ENCODE peak calls at places on chromosomes 7 and 10, in five cellular contexts. Z, T, O, Y and C are unnamed samples.

GRCh38 chr7:11579141-11579540 is 252.9 kb downstream of the THSD7A start:
- DNase-seq in T (no peak), Y (no peak), O (no peak), Z (no peak), C (peak; percentile 2)

GRCh38 chr10:52818019-52818418 is 45.4 kb upstream of the MBL2 start:
- DNase-seq in O (peak; percentile 10), T (peak; percentile 11), Y (no peak), Z (no peak), C (peak; percentile 57)

GRCh38 chr7:143490719-143491306 is 13.1 kb downstream of the TAS2R41 start:
- DNase-seq in Y (no peak), O (no peak), Z (peak; percentile 18), T (peak; percentile 31), C (peak; percentile 58)

GRCh38 chr7:117405519-117405918 is 21.8 kb downstream of the ASZ1 start:
- DNase-seq in O (no peak), Z (no peak), T (no peak), Y (no peak), C (no peak)

GRCh38 chr7:171912-172515 is 20.4 kb upstream of the FAM20C start:
- DNase-seq in O (no peak), T (no peak), Y (no peak), Z (no peak), C (no peak)

GRCh38 chr10:26730548-26730947 is 33.0 kb downstream of the PDSS1 start:
- DNase-seq in O (no peak), Z (no peak), T (no peak), Y (no peak), C (no peak)

GRCh38 chr7:130379551-130380120 is 658 bp upstream of the CPA1 start:
- DNase-seq in T (no peak), Y (no peak), O (no peak), Z (no peak), C (no peak)

GRCh38 chr10:121681171-121681752 is 83.0 kb upstream of the FGFR2 start:
- DNase-seq in O (no peak), T (no peak), Z (no peak), Y (no peak), C (no peak)

GRCh38 chr7:103983201-103983977 is 6.1 kb downstream of the RELN start:
- DNase-seq in O (no peak), Y (no peak), Z (no peak), T (no peak), C (no peak)

GRCh38 chr7:27952393-27953290 is 212.7 kb downstream of the TAX1BP1 start:
- DNase-seq in O (no peak), Y (no peak), Z (peak; percentile 85), T (peak; percentile 72), C (peak; percentile 91)

GRCh38 chr10:63878428-63878827 is 357.2 kb downstream of the REEP3 start:
- DNase-seq in Y (no peak), O (no peak), T (no peak), Z (no peak), C (no peak)

GRCh38 chr10:77771450-77771849 is 133.8 kb upstream of the KCNMA1 start:
- DNase-seq in T (no peak), Y (no peak), O (no peak), Z (no peak), C (no peak)